ENCODE peak calls at places on chromosome 20, in five cellular contexts. One of them, this sample, is unnamed.

GRCh38 chr20:15039088-15039762 is 701.8 kb upstream of the FLRT3 start:
- DNase-seq in WTC11: no peak
- DNase-seq in substantia nigra: no peak
- DNase-seq in HT1080: no peak
- DNase-seq in NCI-H146: no peak
- DNase-seq in this sample: no peak

GRCh38 chr20:56542489-56543020 is 9.5 kb downstream of the FAM209B start:
- DNase-seq in WTC11: no peak
- DNase-seq in substantia nigra: no peak
- DNase-seq in HT1080: no peak
- DNase-seq in NCI-H146: no peak
- DNase-seq in this sample: no peak

GRCh38 chr20:59441860-59442810 is 141.7 kb downstream of the EDN3 start:
- DNase-seq in WTC11: no peak
- DNase-seq in substantia nigra: no peak
- DNase-seq in HT1080: no peak
- DNase-seq in NCI-H146: no peak
- DNase-seq in this sample: no peak

GRCh38 chr20:5729348-5729747 is 20.9 kb upstream of the SHLD1 start:
- DNase-seq in WTC11: no peak
- DNase-seq in substantia nigra: no peak
- DNase-seq in HT1080: no peak
- DNase-seq in NCI-H146: no peak
- DNase-seq in this sample: no peak

GRCh38 chr20:49887828-49888340 is 27.4 kb downstream of the SPATA2 start:
- DNase-seq in WTC11: no peak
- DNase-seq in substantia nigra: no peak
- DNase-seq in HT1080: no peak
- DNase-seq in NCI-H146: no peak
- DNase-seq in this sample: no peak

GRCh38 chr20:56429496-56429895 is 17.4 kb downstream of the CASS4 start:
- DNase-seq in WTC11: no peak
- DNase-seq in substantia nigra: no peak
- DNase-seq in HT1080: peak
- DNase-seq in NCI-H146: no peak
- DNase-seq in this sample: no peak

GRCh38 chr20:62475027-62475818 is 572 bp downstream of the GATA5 start:
- DNase-seq in WTC11: no peak
- DNase-seq in substantia nigra: no peak
- DNase-seq in HT1080: no peak
- DNase-seq in NCI-H146: peak
- DNase-seq in this sample: no peak

GRCh38 chr20:57500235-57500634 is 24.7 kb downstream of the CTCFL start:
- DNase-seq in WTC11: no peak
- DNase-seq in substantia nigra: no peak
- DNase-seq in HT1080: no peak
- DNase-seq in NCI-H146: no peak
- DNase-seq in this sample: no peak

GRCh38 chr20:63082939-63083735 is 76.4 kb upstream of the BHLHE23 start:
- DNase-seq in WTC11: peak
- DNase-seq in substantia nigra: no peak
- DNase-seq in HT1080: no peak
- DNase-seq in NCI-H146: no peak
- DNase-seq in this sample: no peak

GRCh38 chr20:18611492-18611891 is 23.6 kb downstream of the DTD1 start:
- DNase-seq in WTC11: no peak
- DNase-seq in substantia nigra: no peak
- DNase-seq in HT1080: no peak
- DNase-seq in NCI-H146: peak
- DNase-seq in this sample: no peak

GRCh38 chr20:53967527-53967926 is 102.9 kb downstream of the BCAS1 start:
- DNase-seq in WTC11: no peak
- DNase-seq in substantia nigra: no peak
- DNase-seq in HT1080: no peak
- DNase-seq in NCI-H146: no peak
- DNase-seq in this sample: no peak